ENCODE peak calls at places on chromosomes 16 and 17, in seven cellular contexts. W is endothelial cell of umbilical vein, C is A549, T is HepG2, Z is H1, U is HCT116, B is K562. I is an unnamed sample.

GRCh38 chr16:10744370-10745030 is 858 bp downstream of the NUBP1 start:
- DNase-seq in W (no peak), C (no peak), T (no peak), Z (no peak), U (no peak), B (peak; percentile 44), I (no peak)

GRCh38 chr16:53429221-53429943 is 4.9 kb upstream of the RBL2 start:
- DNase-seq in W (peak; percentile 10), C (no peak), T (no peak), Z (no peak), U (no peak), B (peak; percentile 17), I (no peak)

GRCh38 chr16:89096042-89096717 is 2.5 kb downstream of the ACSF3 start:
- DNase-seq in W (no peak), C (no peak), T (no peak), Z (no peak), U (no peak), B (no peak), I (no peak)

GRCh38 chr17:31678431-31678830 is 180.6 kb downstream of the COPRS start:
- DNase-seq in W (no peak), C (no peak), T (no peak), Z (no peak), U (no peak), B (no peak), I (peak; percentile 78)

GRCh38 chr16:85304337-85304736 is 192.1 kb upstream of the CIBAR2 start:
- DNase-seq in W (no peak), C (no peak), T (no peak), Z (no peak), U (no peak), B (no peak), I (no peak)

GRCh38 chr17:36945160-36945559 is 3.6 kb upstream of the AATF start:
- DNase-seq in W (no peak), C (no peak), T (no peak), Z (no peak), U (no peak), B (no peak), I (no peak)

GRCh38 chr16:9003322-9003721 is 39.6 kb upstream of the USP7 start:
- DNase-seq in W (no peak), C (no peak), T (no peak), Z (no peak), U (no peak), B (no peak), I (no peak)

GRCh38 chr16:88655733-88656281 is 5.0 kb upstream of the CYBA start:
- DNase-seq in W (no peak), C (no peak), T (no peak), Z (no peak), U (no peak), B (no peak), I (no peak)

GRCh38 chr17:1709971-1710806 is at the start of gene TLCD2:
- DNase-seq in W (peak; percentile 62), C (peak; percentile 71), T (no peak), Z (no peak), U (peak; percentile 36), B (peak; percentile 64), I (no peak)

GRCh38 chr17:67017895-67018294 is 26.5 kb upstream of the CACNG1 start:
- DNase-seq in W (no peak), C (no peak), T (no peak), Z (no peak), U (no peak), B (no peak), I (no peak)

GRCh38 chr17:80379348-80379747 is 35.6 kb upstream of the ENDOV start:
- DNase-seq in W (no peak), C (no peak), T (no peak), Z (no peak), U (no peak), B (no peak), I (no peak)

GRCh38 chr16:4309833-4310266 is 6.0 kb upstream of the GLIS2 start:
- DNase-seq in W (peak; percentile 86), C (peak; percentile 88), T (peak; percentile 67), Z (peak; percentile 85), U (peak; percentile 61), B (no peak), I (no peak)

GRCh38 chr16:85554114-85554790 is 58.9 kb upstream of the GSE1 start:
- DNase-seq in W (peak; percentile 45), C (peak; percentile 81), T (peak; percentile 56), Z (no peak), U (peak; percentile 80), B (peak; percentile 89), I (peak; percentile 98)

GRCh38 chr16:405548-406506 is 4.1 kb downstream of the DECR2 start:
- DNase-seq in W (no peak), C (no peak), T (peak; percentile 93), Z (no peak), U (no peak), B (no peak), I (no peak)
- TF ChIP-seq POLR2A in W (no peak), C (no peak), T (peak; percentile 64), Z (no peak), U (no peak), B (no peak), I (no peak)

DNA sequence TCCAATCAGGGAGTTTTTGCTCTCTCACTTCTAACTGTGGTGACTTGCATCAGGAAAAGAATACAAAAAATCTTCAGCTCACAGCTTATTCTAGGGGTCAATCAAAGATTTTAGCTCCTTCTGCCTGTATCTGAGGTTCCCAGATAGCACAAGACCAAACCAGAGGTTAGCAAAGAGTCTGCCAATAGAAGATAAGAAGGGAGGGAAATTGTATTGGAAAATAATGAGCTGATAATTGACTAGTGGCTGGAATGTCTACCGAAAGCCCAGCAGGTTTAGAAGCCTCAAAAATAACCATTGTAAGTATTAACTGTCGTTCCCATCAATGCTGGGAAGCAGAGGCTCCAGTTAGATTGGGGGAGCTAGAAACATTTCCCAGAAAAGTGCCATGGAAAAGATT is 26.3 kb downstream of the HS3ST3A1 start:
- DNase-seq in W (no peak), C (no peak), T (no peak), Z (no peak), U (no peak), B (no peak), I (no peak)
- TF ChIP-seq MAX in W (no peak), C (no peak), T (no peak), Z (no peak), U (no peak), B (no peak), I (no peak)

GRCh38 chr17:79377230-79377790 is 233.5 kb downstream of the RBFOX3 start:
- DNase-seq in W (no peak), C (no peak), T (no peak), Z (no peak), U (no peak), B (no peak), I (no peak)
- TF ChIP-seq POLR2A in W (no peak), C (no peak), T (no peak), Z (no peak), U (no peak), B (no peak), I (no peak)

GRCh38 chr16:49485663-49486062 is 112.1 kb downstream of the C16orf78 start:
- DNase-seq in W (no peak), C (no peak), T (no peak), Z (no peak), U (no peak), B (no peak), I (no peak)
- TF ChIP-seq MAX in W (no peak), C (no peak), T (no peak), Z (no peak), U (no peak), B (no peak), I (no peak)

DNA sequence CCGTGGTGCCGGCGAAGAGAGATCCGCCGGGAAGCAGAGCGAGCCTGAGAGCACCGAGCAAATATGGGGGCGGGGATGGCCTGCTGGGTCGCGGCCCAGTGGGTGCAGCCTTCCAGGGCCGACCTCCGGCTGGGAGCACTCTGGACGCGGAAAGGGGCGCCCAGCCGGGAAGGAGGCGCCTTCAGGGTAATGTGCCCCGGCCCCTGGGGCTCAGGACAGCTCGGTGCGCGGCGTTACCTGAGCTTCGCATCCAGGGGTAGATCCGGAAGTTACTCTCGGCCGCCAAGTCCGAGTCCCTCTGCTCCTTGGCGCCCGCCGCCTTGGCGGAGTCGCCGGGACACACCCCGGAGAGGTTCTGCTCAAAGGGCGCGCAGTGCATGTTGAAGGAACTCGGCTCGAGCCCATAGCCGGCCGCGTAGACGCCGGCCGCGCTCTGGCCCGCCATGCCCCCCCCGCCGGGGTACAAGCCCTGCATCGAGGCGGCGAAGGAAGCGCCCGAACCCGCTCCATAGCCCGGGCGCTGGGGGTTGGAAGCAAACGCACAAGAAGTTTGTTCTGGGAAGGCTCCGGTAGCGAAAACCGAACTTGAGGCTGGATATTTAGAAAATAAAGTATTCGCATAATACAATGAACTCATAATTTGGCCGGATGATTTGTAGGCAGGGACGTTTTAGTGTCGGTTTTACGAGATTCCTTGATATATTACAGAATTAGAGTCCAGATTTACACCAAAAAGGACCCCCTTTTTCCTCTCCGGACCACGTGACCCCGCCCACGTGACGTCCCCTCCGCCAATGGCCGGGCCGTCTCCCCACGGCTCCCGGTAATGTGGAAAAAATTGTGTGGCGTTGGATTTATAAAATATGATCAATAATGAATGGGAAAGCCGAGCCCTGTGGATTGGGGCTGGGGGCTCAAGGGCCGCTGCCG is at the start of gene HOXB7:
- DNase-seq in W (peak; percentile 79), C (peak; percentile 75), T (no peak), Z (no peak), U (no peak), B (peak; percentile 84), I (no peak)
- TF ChIP-seq POLR2A in W (peak; percentile 57), C (peak; percentile 66), T (no peak), Z (no peak), U (peak; percentile 38), B (peak; percentile 47), I (no peak)

DNA sequence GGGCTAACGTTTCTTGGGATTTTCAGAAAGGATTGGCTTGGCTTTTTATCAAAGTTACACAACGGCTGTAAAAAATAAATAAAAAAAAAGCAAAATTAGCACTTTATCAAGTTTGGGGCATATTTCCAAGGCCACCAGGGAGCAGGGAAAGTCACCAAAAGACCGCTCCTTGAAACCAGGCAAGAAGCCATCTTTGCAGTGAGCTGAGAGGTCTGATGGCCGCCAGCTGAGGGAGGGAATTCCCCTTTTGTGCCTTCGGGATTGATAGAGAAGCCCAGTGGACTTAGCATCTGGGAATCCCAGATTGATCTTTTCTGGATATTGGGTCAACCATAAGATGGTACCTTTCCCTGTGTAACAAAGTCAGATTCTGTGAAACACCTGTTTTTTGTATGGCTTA is 192.2 kb downstream of the WWOX start:
- DNase-seq in W (no peak), C (no peak), T (no peak), Z (no peak), U (no peak), B (no peak), I (no peak)
- TF ChIP-seq MAX in W (no peak), C (no peak), T (no peak), Z (no peak), U (no peak), B (no peak), I (no peak)

I was measured in NB4.